ENCODE peak calls at places on chromosomes 4 and X, in five cellular contexts. One of them, this sample, is unnamed.

GRCh38 chr4:14196141-14196540 is 568.6 kb upstream of the BOD1L1 start:
- DNase-seq in NCI-H1436: no peak
- DNase-seq in AG08395: peak
- DNase-seq in HL-60: no peak
- DNase-seq in activated T-cell treated with anti-CD3 and anti-CD28 coated beads for 24 hours: no peak
- DNase-seq in this sample: peak

GRCh38 chrX:15749642-15750610 is 11.9 kb downstream of the CA5B start:
- DNase-seq in NCI-H1436: no peak
- DNase-seq in AG08395: no peak
- DNase-seq in HL-60: peak
- DNase-seq in activated T-cell treated with anti-CD3 and anti-CD28 coated beads for 24 hours: no peak
- DNase-seq in this sample: peak

GRCh38 chr4:39044947-39045734 is 12.9 kb upstream of the TMEM156 start:
- DNase-seq in NCI-H1436: no peak
- DNase-seq in AG08395: peak
- DNase-seq in HL-60: peak
- DNase-seq in activated T-cell treated with anti-CD3 and anti-CD28 coated beads for 24 hours: no peak
- DNase-seq in this sample: no peak

GRCh38 chr4:148074462-148074861 is 342.6 kb downstream of the ARHGAP10 start:
- DNase-seq in NCI-H1436: no peak
- DNase-seq in AG08395: no peak
- DNase-seq in HL-60: no peak
- DNase-seq in activated T-cell treated with anti-CD3 and anti-CD28 coated beads for 24 hours: no peak
- DNase-seq in this sample: no peak

GRCh38 chr4:40363945-40364344 is 28.8 kb downstream of the CHRNA9 start:
- DNase-seq in NCI-H1436: no peak
- DNase-seq in AG08395: no peak
- DNase-seq in HL-60: no peak
- DNase-seq in activated T-cell treated with anti-CD3 and anti-CD28 coated beads for 24 hours: no peak
- DNase-seq in this sample: no peak

GRCh38 chrX:154123241-154124219 is 20.5 kb upstream of the OPN1LW start:
- DNase-seq in NCI-H1436: no peak
- DNase-seq in AG08395: no peak
- DNase-seq in HL-60: peak
- DNase-seq in activated T-cell treated with anti-CD3 and anti-CD28 coated beads for 24 hours: peak
- DNase-seq in this sample: no peak

GRCh38 chr4:38869511-38869910 is 1.9 kb downstream of the FAM114A1 start:
- DNase-seq in NCI-H1436: no peak
- DNase-seq in AG08395: peak
- DNase-seq in HL-60: no peak
- DNase-seq in activated T-cell treated with anti-CD3 and anti-CD28 coated beads for 24 hours: no peak
- DNase-seq in this sample: no peak

GRCh38 chr4:7313361-7313811 is 121.0 kb downstream of the SORCS2 start:
- DNase-seq in NCI-H1436: no peak
- DNase-seq in AG08395: peak
- DNase-seq in HL-60: no peak
- DNase-seq in activated T-cell treated with anti-CD3 and anti-CD28 coated beads for 24 hours: no peak
- DNase-seq in this sample: no peak

GRCh38 chr4:8917868-8918783 is 46.5 kb upstream of the HMX1 start:
- DNase-seq in NCI-H1436: peak
- DNase-seq in AG08395: peak
- DNase-seq in HL-60: peak
- DNase-seq in activated T-cell treated with anti-CD3 and anti-CD28 coated beads for 24 hours: peak
- DNase-seq in this sample: peak

GRCh38 chr4:118772149-118773081 is 63.5 kb downstream of the SEC24D start:
- DNase-seq in NCI-H1436: peak
- DNase-seq in AG08395: peak
- DNase-seq in HL-60: no peak
- DNase-seq in activated T-cell treated with anti-CD3 and anti-CD28 coated beads for 24 hours: no peak
- DNase-seq in this sample: peak

This sample was measured in stromal cell of bone marrow.